ENCODE peak calls at places on chromosomes 7 and 10, in four cellular contexts. M, Y, X and C are unnamed samples.

GRCh38 chr7:136058561-136058960 is 81.4 kb upstream of the MTPN start:
- DNase-seq in M (no peak), X (no peak), Y (no peak), C (no peak)

GRCh38 chr10:29623797-29624196 is 11.0 kb downstream of the SVIL start:
- DNase-seq in M (no peak), Y (no peak), X (peak), C (no peak)

GRCh38 chr7:128210590-128211570 is 30.2 kb upstream of the LEP start:
- DNase-seq in X (no peak), M (no peak), Y (no peak), C (no peak)

GRCh38 chr10:28858641-28859040 is 181.3 kb downstream of the BAMBI start:
- DNase-seq in X (no peak), Y (no peak), M (no peak), C (no peak)

GRCh38 chr7:114569160-114569559 is 154.5 kb downstream of the FOXP2 start:
- DNase-seq in X (no peak), M (no peak), Y (no peak), C (no peak)

GRCh38 chr10:61064356-61064755 is 120.4 kb upstream of the RHOBTB1 start:
- DNase-seq in X (no peak), M (no peak), Y (no peak), C (no peak)

GRCh38 chr10:89894051-89894450 is 192.7 kb downstream of the KIF20B start:
- DNase-seq in Y (peak), X (no peak), M (no peak), C (no peak)

GRCh38 chr7:66265566-66265965 is 60.4 kb downstream of the TPST1 start:
- DNase-seq in X (no peak), Y (peak), M (no peak), C (no peak)

GRCh38 chr7:36967387-36967786 is 243.1 kb upstream of the AOAH start:
- DNase-seq in X (peak), M (no peak), Y (peak), C (no peak)

GRCh38 chr7:85866540-85866939 is 679.7 kb upstream of the SEMA3D start:
- DNase-seq in M (no peak), Y (no peak), X (no peak), C (no peak)

GRCh38 chr10:33126742-33127141 is 168.7 kb upstream of the ITGB1 start:
- DNase-seq in X (no peak), M (no peak), Y (no peak), C (no peak)

GRCh38 chr10:13956826-13957225 is 370.1 kb downstream of the PRPF18 start:
- DNase-seq in X (no peak), M (no peak), Y (no peak), C (no peak)
- TF ChIP-seq CTCF in X (no peak), M (peak), Y (peak), C (no peak)

DNA sequence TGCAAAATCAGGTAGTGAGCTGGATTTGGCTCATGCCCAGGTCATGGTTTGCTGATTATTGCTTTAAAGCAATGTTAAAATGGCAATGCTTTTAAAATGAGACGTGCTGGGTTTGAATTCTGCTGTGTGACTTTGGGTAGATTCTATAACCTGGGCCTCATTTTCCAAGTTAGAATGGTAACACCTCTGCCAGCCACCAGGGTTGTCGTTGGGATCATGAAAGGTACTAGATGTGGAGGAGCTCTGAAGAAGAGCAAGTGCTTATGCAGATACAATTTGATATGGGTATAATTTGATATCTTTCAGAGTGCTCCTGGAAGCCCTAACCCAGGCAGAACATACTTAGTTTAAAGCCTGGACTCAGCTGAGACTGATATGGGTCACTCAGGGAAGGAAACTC is 60.0 kb downstream of the EVX1 start:
- DNase-seq in Y (no peak), M (no peak), X (no peak), C (no peak)
- TF ChIP-seq CTCF in Y (no peak), M (no peak), X (no peak), C (no peak)

GRCh38 chr10:79153753-79154152 is 85.0 kb downstream of the ZMIZ1 start:
- DNase-seq in X (no peak), M (no peak), Y (no peak), C (no peak)
- TF ChIP-seq CTCF in X (no peak), M (no peak), Y (no peak), C (no peak)

GRCh38 chr7:49790209-49790608 is 16.8 kb downstream of the VWC2 start:
- DNase-seq in Y (no peak), M (no peak), X (no peak), C (no peak)

GRCh38 chr7:49788455-49789059 is 15.1 kb downstream of the VWC2 start:
- DNase-seq in Y (no peak), X (no peak), M (no peak), C (no peak)

GRCh38 chr7:49789736-49790135 is 16.3 kb downstream of the VWC2 start:
- DNase-seq in Y (no peak), X (no peak), M (no peak), C (no peak)

GRCh38 chr7:49787980-49788379 is 14.5 kb downstream of the VWC2 start:
- DNase-seq in X (no peak), Y (no peak), M (no peak), C (no peak)

DNA sequence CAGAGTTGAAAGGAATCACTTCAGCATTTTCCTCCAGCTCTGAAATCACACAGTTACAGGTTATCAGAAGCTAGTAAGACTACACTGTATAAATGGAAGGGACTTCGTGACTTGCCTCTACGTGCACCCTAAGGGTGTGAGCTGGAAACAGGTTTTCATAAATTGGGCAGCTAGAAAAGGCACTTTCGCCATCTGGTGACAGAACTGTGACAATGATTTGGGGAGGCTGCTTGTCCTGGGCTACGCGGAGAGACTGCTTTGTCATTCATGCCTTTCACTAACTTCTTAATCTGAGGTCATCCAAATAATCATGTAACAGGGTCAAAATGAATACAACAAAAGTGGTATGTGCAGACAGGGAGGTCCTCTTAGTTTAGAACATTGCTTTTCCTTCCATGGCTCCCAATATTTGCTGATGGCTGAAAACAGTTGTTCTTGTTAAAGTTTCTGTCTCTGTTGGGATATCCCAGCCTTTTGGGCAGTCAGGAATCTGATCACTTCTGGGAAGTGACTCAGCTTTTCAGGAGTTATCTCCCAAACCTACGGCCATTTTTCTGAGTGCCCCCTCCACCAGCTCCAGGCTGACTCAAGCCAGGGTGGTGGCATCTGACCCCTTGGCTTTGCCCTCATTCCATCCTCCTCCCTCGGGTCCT is 17.8 kb downstream of the VWC2 start:
- DNase-seq in Y (no peak), M (peak), X (no peak), C (no peak)
- TF ChIP-seq CTCF in Y (no peak), M (peak), X (peak), C (no peak)

GRCh38 chr7:105931179-105931578 is 31.9 kb upstream of the CDHR3 start:
- DNase-seq in M (no peak), Y (no peak), X (no peak), C (no peak)

GRCh38 chr7:105932835-105933477 is 30.1 kb upstream of the CDHR3 start:
- DNase-seq in Y (peak), X (no peak), M (no peak), C (no peak)

GRCh38 chr7:105937411-105937810 is 25.7 kb upstream of the CDHR3 start:
- DNase-seq in M (no peak), Y (no peak), X (no peak), C (no peak)

GRCh38 chr7:105935250-105935649 is 27.8 kb upstream of the CDHR3 start:
- DNase-seq in X (no peak), Y (no peak), M (no peak), C (no peak)

GRCh38 chr7:105934577-105935185 is 28.4 kb upstream of the CDHR3 start:
- DNase-seq in Y (peak), M (no peak), X (no peak), C (no peak)
- TF ChIP-seq CTCF in Y (peak), M (peak), X (peak), C (no peak)

DNA sequence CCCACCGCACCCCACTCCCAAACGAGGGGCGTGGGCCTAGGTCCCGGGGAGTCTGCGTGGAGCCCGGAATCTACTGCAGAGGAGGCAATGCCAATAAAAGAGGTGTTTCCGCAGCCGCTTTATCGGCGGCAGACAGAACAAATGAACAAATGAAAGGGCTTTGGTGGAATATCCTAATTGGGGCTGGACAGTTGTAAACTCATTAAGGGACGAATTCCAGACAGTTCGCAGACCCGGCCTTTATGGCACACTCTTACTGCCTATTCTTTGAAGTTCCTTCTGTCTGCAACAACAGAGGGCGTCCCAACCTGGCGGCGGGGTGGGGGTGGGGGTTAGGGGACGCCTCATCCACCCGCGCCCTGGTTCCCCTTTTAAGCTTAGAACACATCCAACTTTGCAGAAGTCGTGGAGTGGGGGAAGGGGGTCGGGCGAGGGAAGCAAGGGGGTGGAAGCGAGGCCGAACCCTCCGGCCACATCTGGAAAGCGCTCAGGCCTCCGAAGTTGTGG is 4.1 kb downstream of the HOXA9 start:
- DNase-seq in M (no peak), Y (no peak), X (no peak), C (no peak)
- TF ChIP-seq CTCF in M (no peak), Y (no peak), X (peak), C (no peak)

GRCh38 chr10:97332586-97333350 is 1.8 kb downstream of the FRAT2 start:
- DNase-seq in X (peak), M (peak), Y (peak), C (no peak)
- TF ChIP-seq CTCF in X (no peak), M (peak), Y (peak), C (no peak)